ENCODE peak calls at places on chromosomes 12 and 14, in ten cellular contexts. S, X, N, A, V, K, U, J, P and R are unnamed samples.

GRCh38 chr12:110314308-110314707 is 33.3 kb downstream of the ATP2A2 start:
- DNase-seq in K (peak), A (peak), J (peak), P (peak), V (no peak), U (no peak), S (no peak), X (no peak), N (no peak), R (peak)

GRCh38 chr14:68623307-68623706 is 169.6 kb downstream of the ZFP36L1 start:
- DNase-seq in K (peak), S (no peak), A (no peak), J (no peak), V (peak), N (no peak), U (no peak), X (no peak), P (peak), R (no peak)

GRCh38 chr12:91109148-91109564 is 2.1 kb downstream of the LUM start:
- DNase-seq in S (no peak), P (no peak), V (peak), J (peak), A (peak), X (peak), N (peak), K (no peak), U (peak), R (peak)

GRCh38 chr12:131494141-131494733 is 216.7 kb upstream of the SFSWAP start:
- DNase-seq in K (no peak), J (no peak), P (peak), V (peak), U (no peak), S (no peak), X (no peak), N (no peak), A (no peak), R (no peak)

GRCh38 chr12:53974084-53975018 is at the start of gene HOTAIR:
- DNase-seq in K (no peak), J (peak), X (no peak), U (no peak), V (peak), P (peak), N (no peak), A (peak), S (no peak), R (no peak)

GRCh38 chr12:49503674-49504180 is 35.1 kb upstream of the KCNH3 start:
- DNase-seq in J (no peak), A (no peak), S (no peak), N (no peak), K (no peak), P (no peak), X (no peak), U (no peak), V (no peak), R (peak)

GRCh38 chr14:75310295-75311059 is 31.8 kb downstream of the FOS start:
- DNase-seq in X (peak), A (peak), U (peak), N (no peak), V (peak), K (peak), S (no peak), P (peak), J (no peak), R (peak)

GRCh38 chr12:10543499-10543898 is 37.8 kb downstream of the EIF2S3B start:
- DNase-seq in X (no peak), A (no peak), P (no peak), J (no peak), V (no peak), K (no peak), N (no peak), U (no peak), S (no peak), R (no peak)

GRCh38 chr14:31426663-31427062 is 6.3 kb upstream of the HEATR5A start:
- DNase-seq in S (no peak), V (no peak), N (no peak), K (no peak), U (no peak), P (no peak), A (no peak), X (no peak), J (no peak), R (no peak)

GRCh38 chr14:79571361-79571760 is 639.9 kb downstream of the DIO2 start:
- DNase-seq in X (no peak), J (no peak), P (no peak), S (no peak), V (no peak), N (no peak), U (no peak), K (no peak), A (no peak), R (no peak)

GRCh38 chr12:21558100-21558679 is 32.1 kb downstream of the SPX start:
- DNase-seq in S (no peak), J (no peak), P (peak), K (no peak), U (no peak), N (no peak), V (no peak), A (no peak), X (no peak), R (no peak)

GRCh38 chr12:32198555-32198954 is 91.9 kb downstream of the BICD1 start:
- DNase-seq in P (peak), X (no peak), K (no peak), S (no peak), J (no peak), A (peak), U (no peak), N (peak), V (no peak), R (peak)

GRCh38 chr12:93567174-93567573 is 5.3 kb upstream of the SOCS2 start:
- DNase-seq in V (no peak), J (no peak), X (no peak), S (no peak), K (no peak), U (no peak), P (no peak), N (no peak), A (peak), R (no peak)

GRCh38 chr12:17361224-17361623 is 728.8 kb downstream of the RERGL start:
- DNase-seq in N (no peak), K (no peak), A (no peak), V (no peak), P (no peak), J (no peak), U (no peak), S (no peak), X (no peak), R (no peak)

GRCh38 chr12:68042212-68042699 is 53.0 kb downstream of the IFNG-AS1 start:
- DNase-seq in K (no peak), V (no peak), P (no peak), N (no peak), J (peak), X (no peak), S (no peak), U (no peak), A (peak), R (no peak)
- TF ChIP-seq CTCF in K (no peak), V (no peak), P (no peak), N (no peak), J (peak), X (no peak), S (no peak), U (no peak), A (no peak), R (no peak)

GRCh38 chr12:15188136-15188535 is 33.1 kb downstream of the RERG start:
- DNase-seq in S (no peak), N (no peak), V (no peak), J (no peak), X (no peak), P (no peak), U (no peak), K (no peak), A (no peak), R (no peak)

GRCh38 chr12:15184484-15184883 is 36.7 kb downstream of the RERG start:
- DNase-seq in K (no peak), N (no peak), J (no peak), U (no peak), X (no peak), A (no peak), V (no peak), P (no peak), S (no peak), R (no peak)

GRCh38 chr12:15180975-15181683 is 40.1 kb downstream of the RERG start:
- DNase-seq in A (no peak), U (no peak), P (peak), N (no peak), X (no peak), S (no peak), J (no peak), V (no peak), K (no peak), R (no peak)

DNA sequence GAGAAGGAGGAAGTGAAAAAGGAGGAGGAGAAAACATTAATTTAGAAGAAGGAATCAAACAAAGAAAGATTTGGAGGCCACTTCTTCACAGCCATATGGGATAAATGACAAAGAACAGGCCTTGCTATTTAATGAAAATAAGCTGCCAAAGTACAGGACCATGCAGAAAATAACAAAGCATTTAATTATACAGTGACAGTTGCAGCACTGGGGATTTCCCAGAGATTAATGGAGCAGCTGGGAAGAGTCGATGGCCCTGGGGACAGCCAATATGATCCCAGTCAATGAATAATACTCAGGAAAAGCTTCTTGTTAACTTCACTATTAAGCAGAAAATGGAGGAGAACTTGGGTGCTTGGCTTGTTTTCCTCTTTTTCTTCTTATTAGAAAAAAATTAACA is 34.6 kb downstream of the RERG start:
- DNase-seq in K (no peak), A (no peak), U (no peak), N (no peak), X (peak), P (no peak), J (no peak), V (no peak), S (no peak), R (no peak)
- TF ChIP-seq CTCF in K (no peak), A (no peak), U (no peak), N (no peak), X (no peak), P (no peak), J (no peak), V (no peak), S (no peak), R (no peak)

GRCh38 chr14:36647417-36647826 is 14.2 kb upstream of the PAX9 start:
- DNase-seq in J (no peak), P (no peak), U (no peak), K (no peak), S (no peak), N (no peak), X (no peak), A (no peak), V (no peak), R (no peak)
- TF ChIP-seq CTCF in J (no peak), P (no peak), U (no peak), K (no peak), S (no peak), N (no peak), X (no peak), A (no peak), V (no peak), R (no peak)

GRCh38 chr12:51911307-51911706 is 4.0 kb downstream of the ACVRL1 start:
- DNase-seq in N (no peak), V (peak), K (no peak), J (no peak), P (no peak), A (no peak), S (no peak), U (no peak), X (no peak), R (no peak)

GRCh38 chr12:51914034-51914923 is 7.0 kb downstream of the ACVRL1 start:
- DNase-seq in X (no peak), S (no peak), J (no peak), U (no peak), N (no peak), K (no peak), P (no peak), V (peak), A (no peak), R (no peak)

GRCh38 chr12:51915003-51915625 is 7.8 kb downstream of the ACVRL1 start:
- DNase-seq in A (no peak), V (peak), U (no peak), K (no peak), N (no peak), X (no peak), P (no peak), S (no peak), J (no peak), R (no peak)

GRCh38 chr12:51911788-51912711 is 4.7 kb downstream of the ACVRL1 start:
- DNase-seq in N (no peak), U (no peak), J (no peak), S (no peak), A (no peak), K (no peak), V (peak), X (no peak), P (no peak), R (no peak)

GRCh38 chr12:51913071-51914033 is 6.0 kb downstream of the ACVRL1 start:
- DNase-seq in V (peak), N (no peak), J (no peak), K (no peak), P (no peak), X (no peak), S (no peak), A (no peak), U (no peak), R (no peak)
- TF ChIP-seq CTCF in V (no peak), N (no peak), J (no peak), K (no peak), P (no peak), X (no peak), S (no peak), A (no peak), U (no peak), R (peak)

GRCh38 chr12:113461666-113462065 is 10.0 kb downstream of the LHX5 start:
- DNase-seq in N (no peak), V (no peak), K (peak), S (no peak), J (peak), X (no peak), A (peak), U (no peak), P (peak), R (peak)
- TF ChIP-seq CTCF in N (peak), V (no peak), K (peak), S (peak), J (peak), X (no peak), A (peak), U (no peak), P (peak), R (peak)

GRCh38 chr12:64352181-64352580 is 38.4 kb downstream of the C12orf56 start:
- DNase-seq in V (no peak), P (no peak), J (no peak), X (no peak), S (no peak), U (no peak), A (no peak), K (no peak), N (no peak), R (no peak)
- TF ChIP-seq CTCF in V (no peak), P (no peak), J (no peak), X (no peak), S (no peak), U (no peak), A (no peak), K (no peak), N (no peak), R (peak)

GRCh38 chr14:50619569-50620141 is 48.5 kb downstream of the SAV1 start:
- DNase-seq in S (no peak), N (peak), J (peak), X (no peak), A (peak), P (no peak), U (no peak), K (no peak), V (no peak), R (peak)
- TF ChIP-seq CTCF in S (peak), N (peak), J (peak), X (peak), A (peak), P (peak), U (no peak), K (peak), V (no peak), R (peak)

DNA sequence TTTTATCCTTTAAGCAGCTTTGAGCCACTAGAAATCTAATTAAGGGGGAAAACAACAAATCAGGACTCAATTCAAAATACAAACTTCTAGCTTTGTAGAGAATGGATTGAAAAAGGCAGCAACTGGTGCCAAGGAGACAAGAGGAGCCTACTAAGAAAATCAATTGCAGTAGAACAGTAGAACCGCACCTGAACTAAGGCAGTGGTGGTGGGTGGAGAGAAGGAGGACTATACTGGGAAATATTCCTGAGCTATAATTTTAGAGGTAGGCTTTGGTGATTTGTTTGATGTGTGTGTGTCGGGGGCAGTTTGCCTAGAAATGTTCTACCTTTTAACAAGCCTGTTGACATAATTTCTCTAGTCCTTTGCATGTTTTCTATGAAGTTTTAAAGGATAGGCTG is 270.9 kb upstream of the SYT10 start:
- DNase-seq in K (no peak), P (no peak), V (no peak), N (no peak), A (no peak), S (no peak), U (no peak), J (no peak), X (no peak), R (no peak)
- TF ChIP-seq CTCF in K (no peak), P (no peak), V (no peak), N (no peak), A (no peak), S (no peak), U (no peak), J (no peak), X (no peak), R (no peak)